ENCODE peak calls at places on chromosomes 13 and 19, in five cellular contexts. L, B, I, K and V are unnamed samples.

GRCh38 chr19:35216833-35217707 is 11.5 kb downstream of the FAM187B start:
- DNase-seq in B (no peak), I (no peak), K (peak), L (no peak), V (no peak)

GRCh38 chr13:112680741-112681360 is 9.0 kb upstream of the ATP11A start:
- DNase-seq in K (peak), L (no peak), I (no peak), B (no peak), V (no peak)

GRCh38 chr13:99796175-99796819 is 175.3 kb downstream of the ZIC5 start:
- DNase-seq in I (no peak), L (no peak), K (no peak), B (peak), V (peak)

GRCh38 chr13:25771641-25772478 is 280.0 kb downstream of the SHISA2 start:
- DNase-seq in L (no peak), I (no peak), K (peak), B (no peak), V (no peak)

GRCh38 chr19:39671739-39672363 is 16.1 kb downstream of the LGALS16 start:
- DNase-seq in I (no peak), K (no peak), B (peak), L (peak), V (peak)

GRCh38 chr13:110421696-110422395 is 114.8 kb downstream of the COL4A2 start:
- DNase-seq in L (no peak), B (peak), K (no peak), I (no peak), V (no peak)

GRCh38 chr13:51360489-51360888 is 21.0 kb downstream of the SERPINE3 start:
- DNase-seq in B (no peak), K (no peak), I (no peak), L (no peak), V (no peak)

GRCh38 chr13:38002596-38002995 is 133.0 kb upstream of the TRPC4 start:
- DNase-seq in I (no peak), B (no peak), L (no peak), K (no peak), V (no peak)

GRCh38 chr13:71830736-71831135 is 36.3 kb downstream of the DACH1 start:
- DNase-seq in I (no peak), L (no peak), B (no peak), K (no peak), V (no peak)

GRCh38 chr13:107864543-107865460 is 350.5 kb downstream of the LIG4 start:
- DNase-seq in B (peak), L (no peak), I (no peak), K (no peak), V (no peak)

GRCh38 chr13:30466841-30467252 is 1.1 kb upstream of the HMGB1 start:
- DNase-seq in B (peak), L (no peak), K (no peak), I (no peak), V (no peak)

GRCh38 chr13:84951128-84951527 is 848.1 kb downstream of the SLITRK6 start:
- DNase-seq in L (no peak), K (no peak), B (no peak), I (no peak), V (no peak)

GRCh38 chr19:51272183-51272817 is 21.4 kb downstream of the SIGLECL1 start:
- DNase-seq in I (no peak), L (no peak), B (no peak), K (no peak), V (no peak)

GRCh38 chr19:47623151-47623920 is 14.4 kb downstream of the BICRA start:
- DNase-seq in K (no peak), B (no peak), L (no peak), I (no peak), V (no peak)

GRCh38 chr13:113029487-113030258 is 60.7 kb downstream of the MCF2L start:
- DNase-seq in K (no peak), B (no peak), L (no peak), I (no peak), V (peak)

GRCh38 chr19:33219261-33219812 is 6.3 kb downstream of the SLC7A10 start:
- DNase-seq in B (peak), I (no peak), L (no peak), K (no peak), V (no peak)

GRCh38 chr19:33303791-33304759 is 1.7 kb upstream of the CEBPA start:
- DNase-seq in I (peak), K (peak), B (no peak), L (no peak), V (peak)

GRCh38 chr19:50518091-50519005 is 4.6 kb upstream of the ASPDH start:
- DNase-seq in I (no peak), K (no peak), B (no peak), L (no peak), V (no peak)

GRCh38 chr13:58906329-58907007 is 1257.3 kb downstream of the DIAPH3 start:
- DNase-seq in I (no peak), L (no peak), B (no peak), K (no peak), V (no peak)

GRCh38 chr13:110114351-110114750 is 192.6 kb downstream of the COL4A1 start:
- DNase-seq in B (peak), K (no peak), I (no peak), L (no peak), V (no peak)

GRCh38 chr13:94232956-94233355 is 246.5 kb downstream of the DCT start:
- DNase-seq in L (no peak), I (no peak), B (no peak), K (no peak), V (no peak)
- H3K4me3 ChIP-seq in L (no peak), I (no peak), B (no peak), K (no peak), V (no peak)

GRCh38 chr19:18171605-18172327 is 1.8 kb upstream of the IFI30 start:
- DNase-seq in B (no peak), L (no peak), I (no peak), K (no peak), V (no peak)
- TF ChIP-seq POLR2A in B (no peak), L (no peak), I (no peak), K (no peak), V (no peak)

GRCh38 chr19:2460245-2460644 is 3.5 kb upstream of the LMNB2 start:
- DNase-seq in L (no peak), B (no peak), K (no peak), I (no peak), V (no peak)

GRCh38 chr19:2464389-2464788 is 7.6 kb upstream of the LMNB2 start:
- DNase-seq in B (no peak), I (no peak), L (no peak), K (no peak), V (no peak)

GRCh38 chr19:2458054-2458453 is 1.3 kb upstream of the LMNB2 start:
- DNase-seq in K (no peak), L (no peak), B (no peak), I (no peak), V (no peak)

GRCh38 chr19:2461751-2462634 is 5.2 kb upstream of the LMNB2 start:
- DNase-seq in L (peak), B (peak), K (peak), I (no peak), V (peak)

GRCh38 chr19:2462635-2463421 is 6.1 kb upstream of the LMNB2 start:
- DNase-seq in K (peak), I (peak), B (peak), L (peak), V (peak)
- H3K4me3 ChIP-seq in K (no peak), I (peak), B (peak), L (peak), V (no peak)

GRCh38 chr19:16098821-16099220 is 12.9 kb upstream of the RAB8A start:
- DNase-seq in I (no peak), L (no peak), K (no peak), B (no peak), V (no peak)

GRCh38 chr19:16096281-16096855 is 15.3 kb upstream of the RAB8A start:
- DNase-seq in K (no peak), B (no peak), I (no peak), L (no peak), V (no peak)

GRCh38 chr19:16100524-16100923 is 11.2 kb upstream of the RAB8A start:
- DNase-seq in I (no peak), B (no peak), K (no peak), L (no peak), V (no peak)

GRCh38 chr19:16095071-16095571 is 16.6 kb upstream of the RAB8A start:
- DNase-seq in I (no peak), K (no peak), L (no peak), B (no peak), V (no peak)

DNA sequence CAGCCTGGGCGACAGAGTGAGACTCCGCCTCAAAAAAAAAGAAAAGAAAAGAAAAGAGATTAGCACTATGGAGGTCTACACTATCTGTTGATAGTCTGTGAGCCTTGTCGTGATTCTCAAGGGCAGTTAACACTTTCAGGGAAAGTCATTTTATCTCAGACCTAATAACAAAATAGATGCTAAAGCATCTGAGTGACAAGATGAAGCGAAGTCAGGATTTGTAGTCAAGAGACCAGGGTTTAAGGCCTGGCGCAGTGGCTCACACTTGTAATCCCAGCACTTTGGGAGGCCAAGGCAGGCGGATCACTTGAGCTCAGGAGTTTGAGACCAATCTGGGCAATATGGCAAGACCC is 13.3 kb upstream of the RAB8A start:
- DNase-seq in K (no peak), I (no peak), L (no peak), B (no peak), V (no peak)
- TF ChIP-seq POLR2A in K (no peak), I (no peak), L (no peak), B (no peak), V (no peak)

GRCh38 chr19:1399745-1400144 is 1.6 kb downstream of the GAMT start:
- DNase-seq in B (no peak), K (no peak), L (no peak), I (no peak), V (no peak)
- H3K4me3 ChIP-seq in B (no peak), K (no peak), L (peak), I (no peak), V (no peak)

GRCh38 chr19:3817761-3818160 is 31.6 kb upstream of the MATK start:
- DNase-seq in L (no peak), I (no peak), B (no peak), K (no peak), V (no peak)

GRCh38 chr19:3816566-3817218 is 30.5 kb upstream of the MATK start:
- DNase-seq in B (no peak), L (no peak), K (no peak), I (no peak), V (no peak)

GRCh38 chr19:3819989-3820388 is 33.8 kb upstream of the MATK start:
- DNase-seq in K (no peak), L (no peak), B (no peak), I (no peak), V (no peak)

GRCh38 chr19:3818918-3819317 is 32.7 kb upstream of the MATK start:
- DNase-seq in B (no peak), I (no peak), K (no peak), L (no peak), V (no peak)

GRCh38 chr19:3818479-3818878 is 32.3 kb upstream of the MATK start:
- DNase-seq in I (no peak), B (peak), L (no peak), K (no peak), V (no peak)
- TF ChIP-seq POLR2A in I (no peak), B (no peak), L (no peak), K (no peak), V (no peak)

GRCh38 chr19:58021541-58022282 is 12.1 kb upstream of the ZSCAN1 start:
- DNase-seq in L (no peak), I (no peak), B (peak), K (no peak), V (peak)
- H3K4me3 ChIP-seq in L (no peak), I (no peak), B (no peak), K (no peak), V (no peak)

DNA sequence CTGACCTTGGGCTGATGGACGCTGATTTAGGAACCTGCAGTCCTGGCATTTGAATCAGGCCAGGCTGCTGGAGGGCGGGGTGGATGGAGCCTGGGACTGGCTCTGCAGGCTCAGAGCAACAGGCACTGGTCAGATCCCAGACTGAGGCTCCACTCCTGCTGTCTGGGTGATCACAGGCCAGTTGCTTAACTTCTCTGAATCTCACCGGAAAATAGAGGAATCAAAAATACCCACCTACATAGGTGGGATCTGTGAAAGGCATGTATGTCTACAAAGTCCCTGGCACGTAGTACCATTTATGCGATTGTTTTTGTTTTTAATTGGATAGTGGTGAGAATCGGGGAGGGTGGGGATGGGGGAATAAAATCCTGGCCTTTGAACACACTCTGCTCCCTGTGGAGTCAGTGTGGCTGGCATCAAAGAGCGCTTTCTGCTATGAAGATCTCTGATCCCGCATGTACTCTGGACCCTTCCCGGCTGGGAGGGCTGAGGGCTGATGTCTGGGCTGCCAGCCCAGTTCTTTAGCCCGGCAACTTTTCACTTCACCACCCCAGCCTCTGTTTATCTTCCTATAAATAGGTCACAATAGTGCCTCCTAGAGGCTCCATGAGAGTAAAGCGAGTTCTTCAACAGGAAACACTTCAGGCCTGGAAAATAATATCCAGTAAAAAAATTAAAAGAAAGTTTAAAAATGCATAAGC is 292.3 kb downstream of the ZNF536 start:
- DNase-seq in K (no peak), I (no peak), B (peak), L (no peak), V (peak)
- TF ChIP-seq POLR2A in K (no peak), I (no peak), B (no peak), L (no peak), V (no peak)

GRCh38 chr13:27379694-27380596 is 44.5 kb upstream of the GTF3A start:
- DNase-seq in B (peak), L (peak), I (peak), K (peak), V (peak)

GRCh38 chr13:27379126-27379525 is 45.3 kb upstream of the GTF3A start:
- DNase-seq in L (no peak), I (no peak), K (no peak), B (no peak), V (no peak)

GRCh38 chr13:27383104-27383921 is 41.1 kb upstream of the GTF3A start:
- DNase-seq in I (no peak), K (no peak), B (no peak), L (peak), V (no peak)

GRCh38 chr13:27384285-27384684 is 40.1 kb upstream of the GTF3A start:
- DNase-seq in B (no peak), I (no peak), K (no peak), L (no peak), V (no peak)

GRCh38 chr13:27381601-27382000 is 42.8 kb upstream of the GTF3A start:
- DNase-seq in B (no peak), I (no peak), K (no peak), L (no peak), V (no peak)
- H3K4me3 ChIP-seq in B (no peak), I (no peak), K (no peak), L (no peak), V (no peak)